ENCODE peak calls at places on chromosomes 12 and 14, in ten cellular contexts. N, S, Q, C, G, A, E, I, P and O are unnamed samples.

GRCh38 chr12:9741726-9742125 is 8.8 kb upstream of the CLECL1 start:
- DNase-seq in C (no peak), P (no peak), S (no peak), E (peak), G (no peak), N (no peak), Q (no peak), I (no peak), A (no peak), O (no peak)

GRCh38 chr12:42237052-42237852 is 796 bp downstream of the YAF2 start:
- DNase-seq in Q (peak), C (peak), N (peak), E (peak), S (peak), I (peak), P (peak), G (peak), A (peak), O (peak)

GRCh38 chr12:22860926-22861325 is 236.0 kb downstream of the ETNK1 start:
- DNase-seq in E (no peak), A (peak), I (no peak), N (no peak), P (peak), C (no peak), Q (peak), S (no peak), G (no peak), O (no peak)

GRCh38 chr12:43957732-43958131 is 121.9 kb downstream of the TMEM117 start:
- DNase-seq in S (peak), G (peak), A (peak), C (peak), Q (no peak), N (peak), P (peak), I (peak), E (peak), O (peak)

GRCh38 chr12:6890789-6891624 is 13.6 kb upstream of the LRRC23 start:
- DNase-seq in P (peak), Q (peak), A (peak), E (peak), I (no peak), S (peak), G (peak), N (peak), C (peak), O (peak)

GRCh38 chr12:52025301-52026172 is 18.8 kb downstream of the TAMALIN start:
- DNase-seq in S (peak), N (peak), A (peak), I (peak), Q (peak), P (peak), G (peak), E (peak), C (peak), O (peak)

GRCh38 chr14:90703841-90704240 is 112.4 kb downstream of the TTC7B start:
- DNase-seq in P (no peak), G (no peak), S (no peak), I (no peak), C (no peak), Q (no peak), A (no peak), E (no peak), N (no peak), O (no peak)

GRCh38 chr12:124518051-124518932 is 49.1 kb downstream of the NCOR2 start:
- DNase-seq in E (no peak), I (peak), P (peak), N (peak), C (peak), Q (no peak), A (peak), G (peak), S (peak), O (peak)

GRCh38 chr14:31090872-31091764 is 64.9 kb upstream of the STRN3 start:
- DNase-seq in E (no peak), P (no peak), Q (no peak), G (peak), N (peak), S (no peak), I (no peak), A (peak), C (peak), O (peak)

GRCh38 chr12:119328111-119328510 is 6.4 kb upstream of the CCDC60 start:
- DNase-seq in G (no peak), N (no peak), C (peak), Q (peak), P (peak), I (peak), A (no peak), E (peak), S (peak), O (no peak)

GRCh38 chr14:65847065-65847847 is 434.7 kb downstream of the FUT8 start:
- DNase-seq in G (no peak), I (no peak), C (no peak), P (no peak), Q (no peak), E (peak), S (no peak), N (no peak), A (no peak), O (no peak)

GRCh38 chr12:124036117-124037109 is 63.4 kb downstream of the ZNF664 start:
- DNase-seq in A (peak), Q (no peak), I (peak), P (peak), E (peak), G (peak), C (peak), S (peak), N (peak), O (peak)

GRCh38 chr12:101767537-101767936 is 28.3 kb upstream of the SYCP3 start:
- DNase-seq in P (no peak), Q (no peak), G (no peak), S (no peak), C (no peak), E (no peak), I (no peak), A (no peak), N (no peak), O (no peak)
- TF ChIP-seq CTCF in P (no peak), Q (no peak), G (no peak), S (no peak), C (no peak), E (no peak), I (peak), A (no peak), N (no peak), O (no peak)

GRCh38 chr12:8630131-8630530 is 17.5 kb upstream of the AICDA start:
- DNase-seq in A (no peak), N (no peak), Q (no peak), S (no peak), C (no peak), I (no peak), G (no peak), P (no peak), E (no peak), O (no peak)
- TF ChIP-seq CTCF in A (no peak), N (no peak), Q (no peak), S (no peak), C (no peak), I (no peak), G (no peak), P (no peak), E (no peak), O (no peak)

GRCh38 chr12:109829667-109830066 is 3.5 kb downstream of the TRPV4 start:
- DNase-seq in A (no peak), I (no peak), S (no peak), N (no peak), G (no peak), C (no peak), P (no peak), E (no peak), Q (no peak), O (no peak)

GRCh38 chr12:109828754-109829511 is 4.3 kb downstream of the TRPV4 start:
- DNase-seq in I (no peak), G (no peak), A (no peak), E (no peak), S (no peak), C (no peak), P (no peak), N (no peak), Q (no peak), O (no peak)

GRCh38 chr12:109831365-109831764 is 1.8 kb downstream of the TRPV4 start:
- DNase-seq in C (no peak), Q (no peak), G (no peak), P (no peak), N (no peak), I (no peak), S (no peak), E (no peak), A (no peak), O (no peak)

GRCh38 chr12:109830718-109831117 is 2.5 kb downstream of the TRPV4 start:
- DNase-seq in C (no peak), E (no peak), S (no peak), A (no peak), P (no peak), Q (no peak), N (no peak), G (no peak), I (no peak), O (no peak)

DNA sequence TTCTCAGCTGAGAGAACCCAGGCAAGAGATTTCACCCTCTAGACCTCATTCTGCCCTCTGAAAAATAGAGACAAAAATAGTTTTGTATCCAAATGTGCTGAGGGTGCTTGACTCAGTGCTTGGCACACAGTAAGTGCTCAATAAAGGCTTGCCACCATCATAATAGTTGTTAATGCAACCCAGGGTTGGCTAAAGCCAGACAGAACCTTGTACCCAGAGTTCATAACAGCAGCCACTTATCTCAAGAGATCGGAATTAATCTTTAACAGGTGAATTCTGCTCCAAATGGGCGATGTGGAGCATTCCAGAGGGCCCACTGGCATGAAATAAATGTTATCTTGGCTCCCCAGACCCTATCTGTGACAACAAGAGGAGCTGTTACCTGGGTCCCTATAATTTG is 2.9 kb downstream of the TRPV4 start:
- DNase-seq in A (no peak), S (no peak), G (no peak), I (no peak), N (no peak), Q (no peak), E (no peak), C (no peak), P (no peak), O (no peak)
- TF ChIP-seq CTCF in A (no peak), S (no peak), G (no peak), I (no peak), N (no peak), Q (no peak), E (no peak), C (no peak), P (no peak), O (no peak)

GRCh38 chr12:39958377-39958776 is 147.5 kb downstream of the SLC2A13 start:
- DNase-seq in S (no peak), I (no peak), P (no peak), C (no peak), Q (peak), N (no peak), A (peak), G (no peak), E (peak), O (no peak)
- TF ChIP-seq CTCF in S (no peak), I (peak), P (peak), C (no peak), Q (no peak), N (peak), A (peak), G (no peak), E (peak), O (no peak)

GRCh38 chr14:104356738-104357688 is 218.6 kb downstream of the KIF26A start:
- DNase-seq in C (no peak), N (no peak), A (no peak), G (no peak), S (no peak), E (no peak), P (no peak), I (no peak), Q (peak), O (no peak)
- TF ChIP-seq CTCF in C (no peak), N (no peak), A (no peak), G (no peak), S (no peak), E (no peak), P (no peak), I (no peak), Q (no peak), O (no peak)

DNA sequence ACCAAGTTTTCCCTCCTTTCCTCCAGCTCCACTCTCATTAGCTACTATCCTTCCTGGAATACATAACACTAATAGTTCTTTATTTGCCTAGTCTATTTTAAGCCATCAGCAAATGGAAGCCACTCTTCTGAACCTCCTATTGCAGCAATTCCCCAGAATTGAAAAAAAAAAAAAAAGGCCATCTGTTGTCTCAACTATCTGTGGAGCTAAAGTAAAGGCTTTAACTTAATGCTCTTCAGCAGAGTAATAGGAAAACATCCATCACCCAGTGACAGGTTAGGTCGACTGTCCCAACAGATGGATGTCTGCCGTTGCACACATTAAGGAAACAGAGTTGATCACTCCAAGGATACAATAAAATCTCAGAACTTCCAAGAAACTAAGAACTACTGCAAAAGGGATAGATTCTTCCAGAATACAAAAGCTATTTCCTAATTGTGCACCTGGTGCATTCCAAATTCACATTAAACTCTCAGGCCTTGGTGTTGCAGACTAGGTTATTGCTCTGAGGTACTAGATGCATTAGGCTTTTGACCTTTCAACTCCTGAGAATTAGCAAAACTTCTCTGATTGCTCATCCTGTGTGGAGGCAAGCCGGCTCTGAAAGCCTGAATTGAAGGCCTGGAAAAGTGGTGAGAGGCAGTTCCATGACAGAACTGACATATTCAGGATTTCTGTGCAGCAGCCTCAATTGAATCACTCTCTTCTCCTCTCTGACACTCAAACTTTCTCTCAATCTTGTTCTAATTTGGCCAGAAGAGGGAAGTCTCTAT is 238.4 kb upstream of the HMGA2 start:
- DNase-seq in Q (no peak), E (no peak), G (no peak), C (no peak), N (no peak), S (no peak), I (no peak), A (no peak), P (no peak), O (no peak)
- TF ChIP-seq CTCF in Q (no peak), E (no peak), G (no peak), C (no peak), N (no peak), S (no peak), I (no peak), A (no peak), P (no peak), O (no peak)

GRCh38 chr12:3455312-3455711 is 35.7 kb upstream of the PRMT8 start:
- DNase-seq in G (no peak), S (no peak), P (no peak), A (peak), E (no peak), N (no peak), C (no peak), I (no peak), Q (no peak), O (no peak)
- TF ChIP-seq CTCF in G (no peak), S (no peak), P (no peak), A (no peak), E (no peak), N (no peak), C (no peak), I (no peak), Q (no peak), O (no peak)

DNA sequence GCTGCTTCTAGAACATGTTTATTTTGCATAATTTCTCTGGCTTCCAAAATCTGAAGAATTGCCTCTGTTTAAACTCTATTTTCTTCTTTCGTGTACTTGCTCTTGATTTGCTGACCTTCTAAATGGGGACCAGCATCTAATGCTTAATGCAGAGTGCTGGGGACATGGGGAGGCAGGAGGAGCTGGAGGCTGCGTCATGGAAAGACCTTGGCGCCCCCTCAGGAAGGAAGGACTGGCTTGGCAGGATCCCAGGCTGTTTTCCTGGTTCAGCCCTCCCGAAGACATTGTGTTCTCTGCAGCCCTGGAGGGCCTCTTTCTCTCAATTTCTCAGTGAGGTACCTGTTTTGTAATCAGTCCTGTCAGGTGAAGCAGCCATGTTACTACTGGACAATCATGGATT is 5.5 kb downstream of the PRKCH start:
- DNase-seq in I (no peak), E (no peak), N (peak), A (peak), C (peak), S (no peak), P (no peak), Q (peak), G (peak), O (no peak)
- TF ChIP-seq CTCF in I (no peak), E (no peak), N (no peak), A (no peak), C (no peak), S (no peak), P (no peak), Q (no peak), G (no peak), O (no peak)

GRCh38 chr14:85131523-85131922 is 398.4 kb upstream of the FLRT2 start:
- DNase-seq in S (no peak), E (no peak), I (no peak), Q (peak), G (no peak), N (no peak), C (no peak), A (peak), P (no peak), O (no peak)
- TF ChIP-seq CTCF in S (no peak), E (no peak), I (no peak), Q (peak), G (no peak), N (no peak), C (no peak), A (peak), P (no peak), O (no peak)

GRCh38 chr12:74401966-74402365 is 135.7 kb upstream of the ATXN7L3B start:
- DNase-seq in A (no peak), C (no peak), N (no peak), P (no peak), Q (no peak), I (no peak), S (no peak), G (no peak), E (no peak), O (no peak)
- TF ChIP-seq CTCF in A (no peak), C (no peak), N (no peak), P (no peak), Q (no peak), I (no peak), S (no peak), G (no peak), E (no peak), O (no peak)